ENCODE peak calls at places on chromosomes 1 and 21, in ten cellular contexts. Y, X, W, N, V, O, P, G, I and F are unnamed samples.

GRCh38 chr21:46095814-46096595 is 1.9 kb upstream of the COL6A2 start:
- DNase-seq in I (no peak), W (no peak), X (no peak), P (no peak), N (no peak), G (no peak), V (no peak), Y (no peak), O (peak; percentile 11), F (no peak)

GRCh38 chr1:228276361-228276831 is 68.6 kb downstream of the OBSCN start:
- DNase-seq in I (no peak), P (no peak), X (no peak), G (no peak), Y (no peak), N (no peak), W (no peak), V (no peak), O (no peak), F (peak; percentile 5)

GRCh38 chr1:97038410-97038809 is 316.8 kb downstream of the PTBP2 start:
- DNase-seq in O (no peak), W (no peak), X (no peak), I (no peak), P (no peak), V (no peak), N (peak; percentile 53), G (no peak), Y (no peak), F (no peak)

GRCh38 chr1:94270801-94271203 is 33.4 kb upstream of the ARHGAP29 start:
- DNase-seq in Y (no peak), I (no peak), W (no peak), X (no peak), O (no peak), P (no peak), G (no peak), N (peak; percentile 86), V (peak; percentile 71), F (peak; percentile 21)

GRCh38 chr1:233710031-233710430 is 96.1 kb downstream of the KCNK1 start:
- DNase-seq in Y (no peak), X (no peak), O (peak; percentile 81), V (no peak), G (no peak), N (no peak), P (no peak), I (no peak), W (no peak), F (no peak)

GRCh38 chr1:54302951-54303843 is 103.0 kb downstream of the SSBP3 start:
- DNase-seq in O (no peak), X (peak; percentile 20), V (no peak), Y (no peak), I (no peak), G (no peak), N (no peak), W (no peak), P (no peak), F (peak; percentile 67)

GRCh38 chr1:115213130-115213529 is 123.8 kb upstream of the TSPAN2 start:
- DNase-seq in V (no peak), X (no peak), W (no peak), G (no peak), P (no peak), N (no peak), O (no peak), I (no peak), Y (no peak), F (no peak)

GRCh38 chr1:147545133-147545532 is 3.8 kb downstream of the BCL9 start:
- DNase-seq in G (peak; percentile 76), X (no peak), O (no peak), P (no peak), V (peak; percentile 33), Y (no peak), N (peak; percentile 63), I (no peak), W (peak; percentile 81), F (no peak)

GRCh38 chr1:185483647-185484450 is 166.8 kb upstream of the IVNS1ABP start:
- DNase-seq in G (peak; percentile 18), I (no peak), W (no peak), O (peak; percentile 21), V (peak; percentile 80), X (no peak), P (peak; percentile 60), N (peak; percentile 89), Y (no peak), F (peak; percentile 96)

GRCh38 chr1:190475394-190476250 is 2.0 kb downstream of the BRINP3 start:
- DNase-seq in O (no peak), I (no peak), X (no peak), N (peak; percentile 11), P (no peak), Y (no peak), W (no peak), G (no peak), V (peak; percentile 28), F (no peak)

GRCh38 chr1:236365999-236366570 is 28.0 kb upstream of the EDARADD start:
- DNase-seq in W (no peak), O (no peak), G (no peak), I (no peak), V (no peak), Y (no peak), P (no peak), X (no peak), N (no peak), F (no peak)

GRCh38 chr1:179121159-179121938 is 39.5 kb downstream of the TOR3A start:
- DNase-seq in O (peak; percentile 38), Y (peak; percentile 13), W (no peak), G (no peak), X (no peak), V (peak; percentile 69), P (peak; percentile 63), N (peak; percentile 62), I (peak; percentile 44), F (peak; percentile 66)

GRCh38 chr1:228208831-228209524 is 1.1 kb downstream of the OBSCN start:
- DNase-seq in P (no peak), V (no peak), I (no peak), O (no peak), G (no peak), W (no peak), Y (no peak), N (no peak), X (no peak), F (no peak)

GRCh38 chr1:67566803-67567202 is 118.2 kb upstream of the GADD45A start:
- DNase-seq in O (no peak), P (no peak), W (no peak), I (no peak), V (peak; percentile 29), G (no peak), N (peak; percentile 60), Y (no peak), X (no peak), F (no peak)

GRCh38 chr1:15425961-15426360 is 12.3 kb upstream of the CTRC start:
- DNase-seq in N (no peak), P (no peak), I (no peak), O (no peak), V (no peak), X (no peak), W (no peak), G (no peak), Y (no peak), F (no peak)

GRCh38 chr1:14100916-14101315 is 400.9 kb downstream of the PRDM2 start:
- DNase-seq in Y (no peak), W (no peak), N (no peak), G (no peak), V (no peak), I (no peak), X (no peak), P (no peak), O (no peak), F (no peak)